ENCODE peak calls at places on chromosomes 16 and 17, in four cellular contexts. One of them, this sample, is unnamed.
A peak's percentile ranks its signal among the peaks of the same experiment; 100 is the strongest.

GRCh38 chr17:70621593-70621992 is 452.3 kb downstream of the KCNJ2 start:
- DNase-seq in mammary epithelial cell: no peak
- DNase-seq in lung: no peak
- DNase-seq in aorta: no peak
- DNase-seq in this sample: no peak

GRCh38 chr17:65025288-65025687 is 31.3 kb downstream of the GNA13 start:
- DNase-seq in mammary epithelial cell: no peak
- DNase-seq in aorta: no peak
- DNase-seq in lung: no peak
- DNase-seq in this sample: no peak

GRCh38 chr16:46894011-46894672 is 10.0 kb downstream of the GPT2 start:
- DNase-seq in mammary epithelial cell: no peak
- DNase-seq in aorta: no peak
- DNase-seq in lung: no peak
- DNase-seq in this sample: no peak

GRCh38 chr17:39212200-39212810 is 12.2 kb downstream of the RPL19 start:
- DNase-seq in aorta: no peak
- DNase-seq in lung: no peak
- DNase-seq in mammary epithelial cell: no peak
- DNase-seq in this sample: no peak

GRCh38 chr16:3774156-3774767 is 56.9 kb upstream of the TRAP1 start:
- DNase-seq in aorta: no peak
- DNase-seq in mammary epithelial cell: no peak
- DNase-seq in lung: no peak
- DNase-seq in this sample: no peak

GRCh38 chr17:2634361-2634960 is 41.0 kb downstream of the PAFAH1B1 start:
- DNase-seq in mammary epithelial cell: peak; percentile 83
- DNase-seq in lung: no peak
- DNase-seq in aorta: no peak
- DNase-seq in this sample: peak; percentile 69

GRCh38 chr16:57446530-57447141 is 549 bp downstream of the CIAPIN1 start:
- DNase-seq in lung: peak; percentile 39
- DNase-seq in mammary epithelial cell: peak; percentile 42
- DNase-seq in aorta: peak; percentile 81
- DNase-seq in this sample: no peak

GRCh38 chr16:56269824-56270684 is 78.8 kb downstream of the GNAO1 start:
- DNase-seq in mammary epithelial cell: no peak
- DNase-seq in lung: no peak
- DNase-seq in aorta: no peak
- DNase-seq in this sample: no peak

GRCh38 chr16:48082516-48082915 is 73.3 kb downstream of the ABCC12 start:
- DNase-seq in aorta: no peak
- DNase-seq in lung: no peak
- DNase-seq in mammary epithelial cell: no peak
- DNase-seq in this sample: no peak

GRCh38 chr16:87457724-87458423 is 35.0 kb downstream of the ZCCHC14 start:
- DNase-seq in lung: no peak
- DNase-seq in mammary epithelial cell: peak; percentile 98
- DNase-seq in aorta: no peak
- DNase-seq in this sample: peak; percentile 78

GRCh38 chr16:85284138-85284897 is 172.0 kb upstream of the CIBAR2 start:
- DNase-seq in aorta: no peak
- DNase-seq in mammary epithelial cell: no peak
- DNase-seq in lung: no peak
- DNase-seq in this sample: no peak

GRCh38 chr16:53007095-53007494 is 45.6 kb downstream of the CHD9NB start:
- DNase-seq in lung: no peak
- DNase-seq in aorta: no peak
- DNase-seq in mammary epithelial cell: no peak
- DNase-seq in this sample: no peak

GRCh38 chr16:9268446-9268845 is 177.0 kb downstream of the HAPSTR1 start:
- DNase-seq in aorta: no peak
- DNase-seq in mammary epithelial cell: no peak
- DNase-seq in lung: no peak
- DNase-seq in this sample: no peak

GRCh38 chr16:27424772-27425498 is 23.0 kb downstream of the IL21R start:
- DNase-seq in lung: peak; percentile 25
- DNase-seq in mammary epithelial cell: no peak
- DNase-seq in aorta: no peak
- DNase-seq in this sample: no peak

GRCh38 chr17:1180958-1181768 is 1.4 kb upstream of the ABR start:
- DNase-seq in aorta: no peak
- DNase-seq in lung: no peak
- DNase-seq in mammary epithelial cell: no peak
- DNase-seq in this sample: no peak

GRCh38 chr16:25269879-25270278 is 12.2 kb upstream of the ZKSCAN2 start:
- DNase-seq in aorta: no peak
- DNase-seq in lung: no peak
- DNase-seq in mammary epithelial cell: no peak
- DNase-seq in this sample: no peak

GRCh38 chr17:43952351-43952723 is 1.4 kb downstream of the PYY start:
- DNase-seq in aorta: no peak
- DNase-seq in mammary epithelial cell: no peak
- DNase-seq in lung: no peak
- DNase-seq in this sample: no peak

GRCh38 chr17:43169561-43170139 is 1.4 kb upstream of the NBR1 start:
- DNase-seq in aorta: peak; percentile 76
- DNase-seq in lung: no peak
- DNase-seq in mammary epithelial cell: no peak
- DNase-seq in this sample: no peak

GRCh38 chr16:3289998-3290673 is 6.8 kb downstream of the ZNF263 start:
- DNase-seq in aorta: no peak
- DNase-seq in lung: no peak
- DNase-seq in mammary epithelial cell: no peak
- DNase-seq in this sample: no peak

GRCh38 chr17:146983-147761 is 9.8 kb downstream of the SCGB1C2 start:
- DNase-seq in aorta: peak; percentile 71
- DNase-seq in lung: no peak
- DNase-seq in mammary epithelial cell: no peak
- DNase-seq in this sample: no peak

GRCh38 chr17:59451706-59452105 is 113.7 kb upstream of the DHX40 start:
- DNase-seq in lung: no peak
- DNase-seq in aorta: no peak
- DNase-seq in mammary epithelial cell: peak; percentile 89
- DNase-seq in this sample: peak; percentile 64

GRCh38 chr17:40560592-40561293 is 4.5 kb downstream of the CCR7 start:
- DNase-seq in lung: no peak
- DNase-seq in mammary epithelial cell: no peak
- DNase-seq in aorta: peak; percentile 70
- DNase-seq in this sample: no peak

GRCh38 chr17:32240745-32241144 is 24.9 kb upstream of the RHBDL3 start:
- DNase-seq in mammary epithelial cell: peak; percentile 14
- DNase-seq in aorta: no peak
- DNase-seq in lung: no peak
- DNase-seq in this sample: no peak

GRCh38 chr17:19012171-19013080 is 7.9 kb upstream of the FAM83G start:
- DNase-seq in mammary epithelial cell: no peak
- DNase-seq in aorta: peak; percentile 57
- DNase-seq in lung: no peak
- DNase-seq in this sample: no peak

GRCh38 chr16:22360963-22361659 is 13.3 kb downstream of the CDR2 start:
- DNase-seq in aorta: no peak
- DNase-seq in mammary epithelial cell: no peak
- DNase-seq in lung: no peak
- DNase-seq in this sample: no peak

GRCh38 chr17:79997004-79997673 is 38.5 kb downstream of the TBC1D16 start:
- DNase-seq in lung: peak; percentile 48
- DNase-seq in aorta: no peak
- DNase-seq in mammary epithelial cell: no peak
- DNase-seq in this sample: no peak

GRCh38 chr16:84925092-84925772 is 86.1 kb downstream of the ZDHHC7 start:
- DNase-seq in lung: peak; percentile 58
- DNase-seq in mammary epithelial cell: no peak
- DNase-seq in aorta: peak; percentile 91
- DNase-seq in this sample: no peak

GRCh38 chr17:83085526-83086196 is 6.3 kb downstream of the METRNL start:
- DNase-seq in lung: no peak
- DNase-seq in mammary epithelial cell: no peak
- DNase-seq in aorta: no peak
- DNase-seq in this sample: no peak

GRCh38 chr17:879546-879945 is 97.4 kb downstream of the MRM3 start:
- DNase-seq in aorta: peak; percentile 89
- DNase-seq in mammary epithelial cell: peak; percentile 91
- DNase-seq in lung: peak; percentile 88
- DNase-seq in this sample: peak; percentile 87

GRCh38 chr17:39547713-39548478 is 59.8 kb downstream of the NEUROD2 start:
- DNase-seq in aorta: peak; percentile 89
- DNase-seq in lung: peak; percentile 68
- DNase-seq in mammary epithelial cell: peak; percentile 34
- DNase-seq in this sample: no peak

GRCh38 chr16:74449470-74449869 is 28.2 kb upstream of the CLEC18B start:
- DNase-seq in lung: no peak
- DNase-seq in mammary epithelial cell: peak; percentile 87
- DNase-seq in aorta: no peak
- DNase-seq in this sample: no peak

GRCh38 chr16:49617710-49618330 is 238.1 kb downstream of the ZNF423 start:
- DNase-seq in lung: no peak
- DNase-seq in aorta: peak; percentile 26
- DNase-seq in mammary epithelial cell: no peak
- DNase-seq in this sample: no peak

DNA sequence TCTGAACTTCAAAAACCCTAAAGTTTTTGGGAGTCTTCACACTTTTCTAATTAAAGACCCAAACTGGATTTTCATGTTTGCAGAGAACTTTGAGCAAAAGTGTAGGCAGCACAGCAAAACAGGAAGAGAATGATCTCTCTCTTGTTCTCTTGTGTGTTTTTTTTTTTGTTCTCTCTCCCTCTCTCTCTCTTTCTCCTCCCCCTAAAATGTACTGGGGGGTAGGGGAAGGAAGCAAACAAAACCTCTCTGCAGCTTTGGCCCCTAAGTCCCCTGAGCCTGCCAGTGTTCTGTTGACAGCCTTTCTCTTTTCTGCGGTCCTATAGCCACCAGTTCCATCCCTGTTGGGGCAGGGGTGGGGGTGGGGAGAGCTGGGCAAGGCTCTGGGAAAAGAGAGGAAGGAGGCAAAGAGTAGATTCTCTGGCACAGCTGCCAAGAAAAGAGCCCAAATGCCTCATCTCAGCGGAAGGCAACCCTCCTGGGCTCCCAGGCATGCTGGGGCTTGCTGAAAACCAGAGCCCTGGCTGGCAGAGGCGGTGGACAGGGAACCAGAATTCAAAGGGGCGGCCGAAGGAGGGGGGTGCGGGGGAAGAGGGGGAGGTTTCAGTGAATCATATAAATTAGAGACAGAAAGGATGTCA is 295.4 kb downstream of the SOX9 start:
- DNase-seq in lung: no peak
- DNase-seq in mammary epithelial cell: peak; percentile 96
- DNase-seq in aorta: no peak
- DNase-seq in this sample: peak; percentile 72
- H3K27ac ChIP-seq in lung: no peak overlapping the region
- H3K27ac ChIP-seq in mammary epithelial cell: peak overlapping the region; percentile 79
- H3K27ac ChIP-seq in aorta: no peak overlapping the region
- H3K27ac ChIP-seq in this sample: peak overlapping the region; percentile 80

GRCh38 chr17:6534846-6535514 is 21.4 kb downstream of the PITPNM3 start:
- DNase-seq in aorta: peak; percentile 54
- DNase-seq in lung: no peak
- DNase-seq in mammary epithelial cell: no peak
- DNase-seq in this sample: no peak
- H3K27ac ChIP-seq in aorta: no peak overlapping the region
- H3K27ac ChIP-seq in lung: no peak overlapping the region
- H3K27ac ChIP-seq in mammary epithelial cell: no peak overlapping the region
- H3K27ac ChIP-seq in this sample: no peak overlapping the region

GRCh38 chr16:68370221-68370920 is 59.6 kb downstream of the PRMT7 start:
- DNase-seq in aorta: no peak
- DNase-seq in mammary epithelial cell: no peak
- DNase-seq in lung: no peak
- DNase-seq in this sample: no peak

GRCh38 chr16:68369697-68370096 is 58.9 kb downstream of the PRMT7 start:
- DNase-seq in mammary epithelial cell: no peak
- DNase-seq in aorta: no peak
- DNase-seq in lung: no peak
- DNase-seq in this sample: no peak

GRCh38 chr16:68371706-68372380 is 61.0 kb downstream of the PRMT7 start:
- DNase-seq in aorta: peak; percentile 72
- DNase-seq in lung: no peak
- DNase-seq in mammary epithelial cell: no peak
- DNase-seq in this sample: no peak

GRCh38 chr16:68372381-68372720 is 61.5 kb downstream of the PRMT7 start:
- DNase-seq in lung: no peak
- DNase-seq in aorta: no peak
- DNase-seq in mammary epithelial cell: no peak
- DNase-seq in this sample: no peak

GRCh38 chr16:68370921-68371651 is 60.3 kb downstream of the PRMT7 start:
- DNase-seq in mammary epithelial cell: no peak
- DNase-seq in lung: no peak
- DNase-seq in aorta: no peak
- DNase-seq in this sample: no peak
- H3K27ac ChIP-seq in mammary epithelial cell: no peak overlapping the region
- H3K27ac ChIP-seq in lung: no peak overlapping the region
- H3K27ac ChIP-seq in aorta: no peak overlapping the region
- H3K27ac ChIP-seq in this sample: no peak overlapping the region

GRCh38 chr16:89615176-89615575 is 1.7 kb downstream of the DPEP1 start:
- DNase-seq in aorta: no peak
- DNase-seq in lung: no peak
- DNase-seq in mammary epithelial cell: no peak
- DNase-seq in this sample: no peak
- H3K27ac ChIP-seq in aorta: no peak overlapping the region
- H3K27ac ChIP-seq in lung: no peak overlapping the region
- H3K27ac ChIP-seq in mammary epithelial cell: no peak overlapping the region
- H3K27ac ChIP-seq in this sample: no peak overlapping the region

GRCh38 chr17:78534492-78535284 is 42.5 kb downstream of the DNAH17 start:
- DNase-seq in mammary epithelial cell: no peak
- DNase-seq in lung: peak; percentile 75
- DNase-seq in aorta: peak; percentile 65
- DNase-seq in this sample: no peak
- H3K27ac ChIP-seq in mammary epithelial cell: no peak overlapping the region
- H3K27ac ChIP-seq in lung: peak overlapping the region; percentile 62
- H3K27ac ChIP-seq in aorta: no peak overlapping the region
- H3K27ac ChIP-seq in this sample: peak overlapping the region; percentile 84